ENCODE peak calls at places on chromosome 10, in six cellular contexts. I is CD8-positive, alpha-beta T cell; W is tibial artery; S is osteoblast; V is PC-3; H is PC-9. Y is an unnamed sample. For H3K4me1, the result is how much of the 10 kb centered on the place peaks cover.

GRCh38 chr10:110649652-110650264 is 5.6 kb downstream of the RBM20 start:
- DNase-seq in I (no peak), W (no peak), S (no peak), V (no peak), H (no peak), Y (peak)

GRCh38 chr10:31194986-31195385 is 124.0 kb upstream of the ZEB1 start:
- DNase-seq in I (no peak), W (no peak), S (no peak), V (no peak), H (no peak), Y (peak)

GRCh38 chr10:100100651-100101525 is 19.2 kb upstream of the CPN1 start:
- DNase-seq in I (no peak), W (no peak), S (peak), V (peak), H (peak), Y (peak)

GRCh38 chr10:12191715-12192114 is 4.0 kb downstream of the NUDT5 start:
- DNase-seq in I (no peak), W (no peak), S (peak), V (no peak), H (no peak), Y (no peak)

GRCh38 chr10:26837139-26837538 is 23.6 kb downstream of the ABI1 start:
- DNase-seq in I (no peak), W (no peak), S (no peak), V (no peak), H (no peak), Y (no peak)

GRCh38 chr10:114869500-114869899 is 47.9 kb downstream of the FHIP2A start:
- DNase-seq in I (no peak), W (no peak), S (no peak), V (peak), H (no peak), Y (peak)

GRCh38 chr10:47042199-47042473 is 130.9 kb downstream of the PTPN20 start:
- DNase-seq in I (no peak), W (peak), S (no peak), V (no peak), H (no peak), Y (no peak)

GRCh38 chr10:11112718-11113117 is 95.0 kb downstream of the CELF2 start:
- DNase-seq in I (no peak), W (no peak), S (no peak), V (peak), H (no peak), Y (no peak)

GRCh38 chr10:102509387-102509786 is 5.6 kb downstream of the SUFU start:
- DNase-seq in I (no peak), W (peak), S (peak), V (peak), H (peak), Y (no peak)

GRCh38 chr10:3353235-3353634 is 180.7 kb upstream of the PITRM1 start:
- DNase-seq in I (no peak), W (no peak), S (peak), V (no peak), H (no peak), Y (no peak)

GRCh38 chr10:126673565-126673964 is 3.1 kb upstream of the C10orf90 start:
- DNase-seq in I (no peak), W (no peak), S (no peak), V (no peak), H (no peak), Y (no peak)

GRCh38 chr10:80493482-80494021 is 39.4 kb downstream of the TSPAN14 start:
- DNase-seq in I (peak), W (peak), S (peak), V (no peak), H (no peak), Y (no peak)

GRCh38 chr10:34916368-34916767 is 101.3 kb upstream of the PARD3 start:
- DNase-seq in I (no peak), W (no peak), S (peak), V (peak), H (no peak), Y (peak)

GRCh38 chr10:91378061-91378460 is 32.1 kb upstream of the HECTD2 start:
- DNase-seq in I (peak), W (no peak), S (no peak), V (peak), H (no peak), Y (no peak)

GRCh38 chr10:131776496-131776895 is 124.3 kb upstream of the PPP2R2D start:
- DNase-seq in I (no peak), W (no peak), S (peak), V (no peak), H (no peak), Y (no peak)

GRCh38 chr10:131773989-131774343 is 126.8 kb upstream of the PPP2R2D start:
- DNase-seq in I (no peak), W (no peak), S (no peak), V (no peak), H (no peak), Y (no peak)

GRCh38 chr10:131775833-131776232 is 125.0 kb upstream of the PPP2R2D start:
- DNase-seq in I (no peak), W (no peak), S (no peak), V (no peak), H (no peak), Y (no peak)

GRCh38 chr10:131774618-131775443 is 126.0 kb upstream of the PPP2R2D start:
- DNase-seq in I (no peak), W (no peak), S (peak), V (no peak), H (no peak), Y (no peak)

GRCh38 chr10:131775444-131775832 is 125.4 kb upstream of the PPP2R2D start:
- DNase-seq in I (no peak), W (no peak), S (peak), V (no peak), H (no peak), Y (no peak)
- H3K4me1 ChIP-seq in I (under half), W (under half), S (under half), V (under half), H (under half), Y (under half)

DNA sequence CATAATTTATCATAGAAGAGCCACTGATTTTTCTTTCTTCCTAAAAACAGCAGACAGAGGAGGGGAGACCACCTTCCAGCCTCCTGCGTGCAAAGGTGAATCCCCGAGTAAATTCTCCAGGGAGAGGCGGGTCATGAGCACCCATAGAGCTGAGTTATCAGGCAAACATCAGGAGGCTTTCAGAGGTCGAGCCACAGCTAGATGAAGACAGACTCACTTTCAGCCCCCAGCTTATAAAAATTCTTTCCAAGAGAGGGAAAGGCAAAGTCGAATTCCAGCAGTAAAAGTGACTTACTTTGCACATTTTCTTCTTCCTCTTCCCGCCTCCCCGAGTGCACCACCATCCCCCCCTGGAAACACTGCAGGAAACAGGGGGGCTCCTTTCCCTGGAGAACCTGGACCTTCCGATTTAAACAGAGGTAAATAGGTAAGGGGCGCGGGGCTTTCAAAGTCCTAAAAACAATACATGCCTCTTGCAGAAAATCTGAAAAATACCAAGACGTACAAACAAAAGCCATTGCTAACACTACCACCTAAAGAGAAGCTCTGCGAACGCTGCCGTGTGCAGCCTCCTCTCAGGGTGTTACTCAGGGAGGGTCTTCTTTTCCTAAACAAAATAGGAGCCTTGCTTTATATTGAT is 163.8 kb downstream of the SVIL start:
- DNase-seq in I (no peak), W (no peak), S (no peak), V (peak), H (no peak), Y (no peak)
- H3K4me3 ChIP-seq in I (no peak), W (no peak), S (peak), V (no peak), H (no peak), Y (no peak)

DNA sequence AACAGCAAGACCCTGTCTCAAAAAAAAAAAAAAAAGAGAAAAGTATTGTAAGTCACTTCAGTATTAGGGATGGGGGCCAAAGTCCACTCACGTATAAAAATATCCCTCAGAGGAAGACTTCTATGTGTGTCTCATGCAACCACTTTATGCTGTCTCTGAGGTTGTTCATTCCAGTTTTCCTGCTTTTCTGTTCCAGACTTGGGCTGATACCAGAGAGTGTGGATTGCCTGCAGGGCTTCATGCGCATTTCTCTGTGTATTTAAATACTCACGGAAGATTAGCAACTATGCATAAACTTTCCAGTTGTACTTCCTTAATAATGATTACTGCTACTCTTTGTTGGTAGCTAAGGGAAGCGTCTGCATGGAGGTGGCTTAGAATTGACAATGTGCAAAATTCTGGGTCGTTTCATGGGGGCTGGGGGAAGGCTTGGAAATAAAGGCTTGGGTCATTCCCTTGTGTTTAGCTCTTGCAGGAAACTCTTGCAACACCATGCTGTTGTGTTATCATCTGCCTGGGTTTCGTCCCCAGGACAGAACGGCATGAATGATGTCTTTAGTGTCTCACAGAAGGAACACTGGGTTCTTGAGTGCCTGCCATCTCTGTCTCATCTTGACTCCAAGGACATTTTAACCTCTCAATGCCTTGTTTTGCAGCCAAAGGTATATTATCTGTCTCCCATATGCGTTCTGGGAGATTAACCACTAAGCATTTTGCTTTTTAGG is 54.2 kb downstream of the KIAA1217 start:
- DNase-seq in I (no peak), W (no peak), S (no peak), V (no peak), H (no peak), Y (no peak)
- H3K27ac ChIP-seq in I (no peak), W (no peak), S (no peak), V (no peak), H (no peak), Y (no peak)

DNA sequence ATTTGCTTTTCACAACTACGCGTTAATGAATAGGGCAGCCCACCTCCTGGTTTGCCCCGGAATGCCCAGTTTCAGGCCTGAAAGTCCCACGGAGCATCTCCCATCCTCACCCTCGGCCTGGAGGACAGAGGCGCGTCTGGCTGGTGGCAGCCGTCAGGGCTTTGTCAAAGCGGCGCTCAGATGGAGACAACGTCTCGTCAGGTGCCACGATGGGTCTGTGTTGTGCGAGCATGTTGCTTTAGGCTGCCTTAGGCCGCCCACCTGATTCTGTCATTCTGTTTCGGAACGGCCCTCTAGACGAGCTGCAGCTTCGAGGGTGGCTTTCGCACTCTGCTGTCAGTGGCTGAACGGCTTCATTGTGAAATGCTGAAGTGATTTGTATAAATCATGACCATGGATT is 39.4 kb upstream of the CFAP46 start:
- DNase-seq in I (no peak), W (no peak), S (no peak), V (no peak), H (no peak), Y (no peak)
- H3K4me1 ChIP-seq in I (under half), W (under half), S (under half), V (under half), H (under half), Y (under half)

GRCh38 chr10:117218654-117219053 is 21.4 kb downstream of the KCNK18 start:
- DNase-seq in I (no peak), W (no peak), S (no peak), V (no peak), H (no peak), Y (no peak)

GRCh38 chr10:117216028-117216427 is 18.7 kb downstream of the KCNK18 start:
- DNase-seq in I (no peak), W (no peak), S (no peak), V (no peak), H (no peak), Y (no peak)

GRCh38 chr10:117217196-117217761 is 20.0 kb downstream of the KCNK18 start:
- DNase-seq in I (peak), W (peak), S (no peak), V (peak), H (no peak), Y (peak)

GRCh38 chr10:117215079-117215478 is 17.8 kb downstream of the KCNK18 start:
- DNase-seq in I (no peak), W (no peak), S (no peak), V (no peak), H (no peak), Y (no peak)

DNA sequence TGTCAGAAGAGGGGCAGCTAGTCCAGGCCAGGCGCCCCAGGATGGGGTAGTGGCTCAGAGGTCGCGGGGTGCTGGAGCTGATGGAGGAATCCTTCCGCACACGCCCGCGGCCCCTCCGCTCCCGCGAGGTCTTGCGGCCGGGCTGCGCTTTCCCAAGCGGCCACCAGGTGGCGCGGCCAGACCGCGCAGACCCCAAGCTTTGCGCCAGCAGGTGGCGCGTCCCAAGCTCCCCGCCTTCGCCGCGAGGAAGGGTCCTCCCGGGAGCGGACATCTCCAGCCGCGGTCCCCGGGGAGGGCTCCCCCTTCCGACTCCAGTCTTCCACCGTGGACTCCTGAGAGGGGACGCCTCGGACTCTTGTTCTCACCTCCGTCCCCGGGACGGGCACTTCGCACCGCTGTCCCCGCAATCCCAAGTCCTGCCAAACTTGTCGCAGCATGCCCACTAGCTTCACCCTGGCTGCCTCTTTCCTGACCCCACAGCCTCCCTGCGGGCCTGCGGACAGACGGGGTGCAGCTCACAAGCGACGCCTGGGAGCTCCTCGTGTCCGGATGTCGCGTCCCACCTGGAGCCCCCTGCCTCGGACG is 19.4 kb downstream of the KCNK18 start:
- DNase-seq in I (peak), W (no peak), S (peak), V (peak), H (peak), Y (peak)
- H3K4me3 ChIP-seq in I (peak), W (peak), S (peak), V (peak), H (peak), Y (peak)

DNA sequence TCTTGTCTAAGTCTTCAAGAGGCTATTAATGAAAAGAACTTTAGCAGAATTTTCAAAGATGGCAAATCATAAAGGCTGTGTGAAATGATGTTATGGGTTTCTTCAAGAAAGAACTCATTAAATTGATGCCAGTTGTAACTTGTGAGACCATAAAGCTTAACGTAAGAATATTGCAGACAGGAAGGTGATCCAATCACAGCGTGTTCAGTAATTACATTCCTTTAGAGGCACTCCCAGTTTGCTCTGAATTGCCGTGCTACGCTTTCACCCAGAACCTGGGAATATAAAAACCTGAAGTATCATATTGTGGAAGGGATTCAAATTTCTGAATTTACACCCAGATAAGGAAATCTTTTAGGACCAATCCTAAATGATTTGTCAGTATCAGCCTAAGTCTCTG is 64.1 kb upstream of the ITGB1 start:
- DNase-seq in I (no peak), W (no peak), S (no peak), V (no peak), H (no peak), Y (no peak)
- H3K27ac ChIP-seq in I (no peak), W (no peak), S (no peak), V (no peak), H (no peak), Y (no peak)

Y was measured in SJCRH30.